ENCODE peak calls at places on chromosomes 4 and X, in five cellular contexts. J is PC-9, A is heart right ventricle, D is lower lobe of right lung, H is cardiac muscle cell. K is an unnamed sample.
A peak's percentile ranks its signal among the peaks of the same experiment; 100 is the strongest.

GRCh38 chrX:64867217-64867616 is 109.0 kb downstream of the ZC4H2 start:
- DNase-seq in J (no peak), A (no peak), D (no peak), H (no peak), K (no peak)

GRCh38 chr4:148330724-148331123 is 111.5 kb downstream of the NR3C2 start:
- DNase-seq in J (no peak), A (no peak), D (no peak), H (no peak), K (no peak)

GRCh38 chrX:42531431-42531830 is 246.5 kb downstream of the PPP1R2C start:
- DNase-seq in J (no peak), A (no peak), D (no peak), H (no peak), K (no peak)

GRCh38 chrX:133640161-133641015 is 225.1 kb upstream of the GPC4 start:
- DNase-seq in J (peak; percentile 66), A (no peak), D (no peak), H (no peak), K (no peak)

GRCh38 chr4:184765473-184766346 is 31.8 kb upstream of the CENPU start:
- DNase-seq in J (no peak), A (no peak), D (no peak), H (no peak), K (no peak)

GRCh38 chr4:105196523-105197145 is 50.0 kb downstream of the TET2 start:
- DNase-seq in J (no peak), A (no peak), D (no peak), H (peak; percentile 35), K (no peak)

GRCh38 chr4:53490161-53490915 is 100.9 kb downstream of the LNX1 start:
- DNase-seq in J (no peak), A (no peak), D (no peak), H (no peak), K (no peak)

GRCh38 chr4:98630804-98631454 is 27.5 kb downstream of the TSPAN5 start:
- DNase-seq in J (no peak), A (no peak), D (no peak), H (no peak), K (no peak)

GRCh38 chr4:182141046-182141445 is 102.2 kb upstream of the TENM3 start:
- DNase-seq in J (no peak), A (no peak), D (no peak), H (peak; percentile 30), K (peak; percentile 61)

GRCh38 chr4:158895797-158896442 is 127.1 kb downstream of the FNIP2 start:
- DNase-seq in J (no peak), A (no peak), D (no peak), H (no peak), K (no peak)

GRCh38 chrX:1442724-1443367 is 9.9 kb downstream of the ASMTL start:
- DNase-seq in J (no peak), A (no peak), D (peak; percentile 34), H (no peak), K (peak; percentile 22)

GRCh38 chr4:55124337-55125076 is 888 bp downstream of the KDR start:
- DNase-seq in J (no peak), A (no peak), D (no peak), H (peak; percentile 56), K (no peak)

GRCh38 chrX:50770702-50771101 is 43.3 kb downstream of the SHROOM4 start:
- DNase-seq in J (peak; percentile 51), A (peak; percentile 16), D (peak; percentile 75), H (peak; percentile 78), K (peak; percentile 75)

GRCh38 chr4:17064959-17065358 is 166.5 kb upstream of the LDB2 start:
- DNase-seq in J (no peak), A (no peak), D (no peak), H (no peak), K (no peak)

GRCh38 chr4:141730805-141731204 is 94.4 kb downstream of the IL15 start:
- DNase-seq in J (no peak), A (no peak), D (no peak), H (no peak), K (no peak)

GRCh38 chr4:173243917-173244658 is 75.5 kb downstream of the GALNT7 start:
- DNase-seq in J (no peak), A (no peak), D (no peak), H (no peak), K (no peak)

GRCh38 chr4:176001171-176002006 is 64.3 kb upstream of the WDR17 start:
- DNase-seq in J (no peak), A (peak; percentile 15), D (peak; percentile 61), H (peak; percentile 68), K (peak; percentile 50)

GRCh38 chr4:160848489-160848888 is 1315.3 kb downstream of the FSTL5 start:
- DNase-seq in J (no peak), A (no peak), D (no peak), H (no peak), K (no peak)

GRCh38 chrX:10755477-10756334 is 135.3 kb upstream of the MID1 start:
- DNase-seq in J (no peak), A (no peak), D (no peak), H (peak; percentile 80), K (no peak)

GRCh38 chr4:45399116-45399515 is 672.8 kb upstream of the GNPDA2 start:
- DNase-seq in J (no peak), A (no peak), D (no peak), H (no peak), K (no peak)

GRCh38 chr4:173151496-173151895 is 17.1 kb upstream of the GALNT7 start:
- DNase-seq in J (no peak), A (no peak), D (no peak), H (no peak), K (no peak)

GRCh38 chr4:51831133-51831532 is 11.8 kb upstream of the DCUN1D4 start:
- DNase-seq in J (no peak), A (peak; percentile 54), D (peak; percentile 63), H (peak; percentile 67), K (peak; percentile 52)

GRCh38 chr4:151218343-151218742 is 58.6 kb upstream of the PRSS48 start:
- DNase-seq in J (no peak), A (no peak), D (no peak), H (no peak), K (no peak)

GRCh38 chr4:16043820-16044554 is 39.8 kb downstream of the PROM1 start:
- DNase-seq in J (no peak), A (no peak), D (no peak), H (no peak), K (no peak)

GRCh38 chr4:38162240-38162784 is 202.1 kb downstream of the PTTG2 start:
- DNase-seq in J (peak; percentile 92), A (no peak), D (no peak), H (no peak), K (no peak)

DNA sequence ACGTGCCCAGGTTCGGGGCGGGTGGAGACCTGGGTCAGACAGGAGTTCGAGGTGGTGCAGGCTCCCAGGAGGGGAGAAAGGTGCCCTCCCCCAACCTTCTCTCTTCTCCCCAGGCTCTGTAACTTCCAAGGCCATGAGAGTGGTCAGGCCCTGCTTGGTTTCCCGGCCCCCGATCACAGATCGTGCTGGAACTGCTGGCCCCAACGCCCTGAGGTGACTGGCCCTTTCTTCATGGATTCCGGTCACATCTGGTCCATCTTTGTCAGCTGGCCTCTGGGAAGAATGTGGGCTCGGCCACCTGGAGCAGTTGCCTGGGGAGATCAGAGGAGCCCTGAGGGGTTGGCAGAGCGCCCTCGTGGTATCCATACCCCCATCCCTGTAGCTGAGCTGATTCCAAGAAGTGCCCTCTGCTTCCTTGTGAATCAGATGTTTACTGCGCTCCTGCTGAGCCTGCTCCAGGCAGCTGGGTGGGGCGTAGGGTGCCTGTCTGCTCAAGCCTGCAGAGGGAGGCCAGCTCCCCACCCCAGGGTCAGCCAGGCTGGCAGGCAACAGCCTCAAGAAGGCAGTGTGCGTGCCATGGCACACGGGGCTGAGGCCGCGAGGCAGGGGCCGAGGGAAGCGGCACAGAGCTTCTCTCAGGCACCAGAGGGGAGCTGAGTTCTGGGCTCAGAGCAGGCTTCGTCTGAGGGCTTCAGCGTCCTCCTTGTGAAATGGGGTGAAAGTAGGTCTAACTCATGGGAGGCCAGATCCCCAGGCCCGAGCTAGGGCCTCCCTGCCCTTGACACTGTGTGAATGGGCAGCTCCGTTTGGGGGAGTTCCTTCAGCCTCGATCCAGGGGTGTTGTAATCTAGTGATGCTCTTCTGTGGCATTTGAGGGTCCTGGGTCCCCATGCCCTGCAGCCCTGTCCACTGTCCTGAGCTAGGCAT is 3.6 kb downstream of the SH3BP2 start:
- DNase-seq in J (peak; percentile 96), A (no peak), D (peak; percentile 69), H (no peak), K (peak; percentile 81)
- H3K4me1 ChIP-seq in J (peaks cover 76% of the 10 kb centered on the region), A (peaks cover 95% of the 10 kb centered on the region), D (peaks cover 91% of the 10 kb centered on the region), H (peaks cover 30% of the 10 kb centered on the region), K (peaks cover 66% of the 10 kb centered on the region)

DNA sequence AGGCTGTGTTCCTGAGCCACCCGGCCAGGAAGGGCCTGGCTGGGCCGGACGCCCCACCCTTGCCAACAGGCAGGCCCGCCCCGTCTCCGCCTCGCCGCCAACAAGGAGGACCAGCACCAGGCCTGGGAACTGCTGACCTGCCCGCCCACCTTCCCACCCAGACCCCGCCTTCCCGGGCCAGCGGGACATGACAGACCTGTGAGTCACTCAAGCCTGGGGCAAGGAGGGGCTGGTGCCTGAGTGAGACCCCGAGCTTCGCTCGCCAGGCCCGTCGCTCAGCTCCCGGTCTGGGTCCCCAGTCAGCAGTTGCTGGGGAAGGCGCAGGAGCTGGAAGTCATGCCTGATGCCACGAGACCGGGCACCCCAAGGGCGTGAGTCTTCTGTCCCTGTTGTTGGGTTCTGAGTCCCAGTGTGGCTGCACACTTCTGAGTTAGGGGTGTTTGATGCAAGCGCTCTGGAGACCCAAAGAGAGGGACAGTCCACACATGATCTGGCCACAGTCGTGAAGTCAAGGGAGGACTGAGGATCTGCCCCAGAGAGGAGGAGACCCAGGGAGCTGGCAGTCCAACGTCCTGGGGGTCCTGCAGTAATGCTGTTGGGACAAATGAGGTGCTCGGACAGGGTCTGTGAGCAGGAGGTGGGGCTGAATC is at the start of gene DNASE1L1:
- DNase-seq in J (peak; percentile 84), A (peak; percentile 83), D (peak; percentile 91), H (peak; percentile 74), K (peak; percentile 91)
- H3K4me3 ChIP-seq in J (peak within 1 kb of the TSS; percentile 59), A (peak within 1 kb of the TSS; percentile 47), D (peak within 1 kb of the TSS; percentile 56), H (no peak within 1 kb of the TSS), K (peak within 1 kb of the TSS; percentile 50)

DNA sequence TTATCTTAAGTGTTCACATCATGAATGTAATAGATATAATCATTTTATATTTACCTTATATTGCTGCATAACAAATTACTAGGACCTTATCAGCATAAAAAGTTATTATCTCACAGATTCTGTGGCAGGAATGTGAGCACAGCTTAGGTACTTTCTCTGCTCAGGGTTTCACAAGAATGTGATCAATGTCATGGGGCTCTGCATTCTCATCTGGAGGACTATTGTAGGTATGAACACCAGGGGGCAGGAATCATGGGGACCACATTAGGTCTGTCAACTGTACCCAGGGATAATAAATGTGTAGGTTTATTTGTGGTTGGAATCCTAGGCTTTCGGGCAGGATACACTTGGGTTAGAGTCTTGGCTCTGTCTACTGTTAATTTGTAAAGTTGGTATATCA is 519.2 kb downstream of the ARAP2 start:
- DNase-seq in J (no peak), A (no peak), D (no peak), H (no peak), K (no peak)
- TF ChIP-seq CTCF in J (no peak), A (peak; percentile 9), D (no peak), H (no peak), K (no peak)

DNA sequence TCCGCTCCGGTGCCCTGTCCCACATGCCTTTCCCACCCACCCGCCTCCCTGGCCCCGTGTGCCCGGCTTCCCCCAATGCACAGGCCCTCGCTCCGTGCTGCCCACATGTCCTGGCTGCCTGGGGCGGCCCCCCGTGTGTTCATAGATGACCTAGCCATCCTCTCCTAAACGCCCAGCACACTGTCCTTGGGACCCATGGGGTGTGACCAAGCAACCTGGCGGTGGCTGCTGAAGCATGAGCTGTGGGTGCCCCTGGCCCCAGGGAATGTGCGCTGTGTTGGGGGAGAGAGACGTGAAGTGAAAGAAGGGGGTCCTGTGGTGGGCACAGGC is 28.3 kb downstream of the MAEA start:
- DNase-seq in J (no peak), A (no peak), D (no peak), H (no peak), K (peak; percentile 65)
- H3K4me1 ChIP-seq in J (no peaks in the 10 kb centered on the region), A (peaks cover under 1% of the 10 kb centered on the region), D (no peaks in the 10 kb centered on the region), H (no peaks in the 10 kb centered on the region), K (no peaks in the 10 kb centered on the region)

K was measured in left lung.